ENCODE peak calls at places on chromosomes 7 and 10, in six cellular contexts. A is NB4, B is IMR-90, X is H54, H is tibial nerve, I is K562. J is an unnamed sample.

GRCh38 chr7:7180725-7181428 is 1.5 kb upstream of the C1GALT1 start:
- DNase-seq in A (no peak), B (no peak), X (no peak), H (no peak), I (no peak), J (no peak)

GRCh38 chr10:22335204-22335956 is 9.9 kb upstream of the SPAG6 start:
- DNase-seq in A (no peak), B (peak), X (no peak), H (no peak), I (no peak), J (peak)

GRCh38 chr10:109025187-109025586 is 898.1 kb downstream of the XPNPEP1 start:
- DNase-seq in A (no peak), B (no peak), X (no peak), H (no peak), I (no peak), J (peak)

GRCh38 chr10:54797636-54798395 is 3.2 kb downstream of the PCDH15 start:
- DNase-seq in A (no peak), B (peak), X (no peak), H (no peak), I (no peak), J (no peak)

GRCh38 chr7:2104716-2105115 is 128.0 kb downstream of the MAD1L1 start:
- DNase-seq in A (peak), B (no peak), X (no peak), H (no peak), I (no peak), J (no peak)

GRCh38 chr10:76576276-76576962 is 1061.2 kb downstream of the KCNMA1 start:
- DNase-seq in A (no peak), B (peak), X (no peak), H (no peak), I (no peak), J (no peak)

GRCh38 chr10:5525581-5526271 is 965 bp downstream of the CALML3 start:
- DNase-seq in A (no peak), B (no peak), X (peak), H (no peak), I (no peak), J (no peak)

GRCh38 chr7:48872548-48872947 is 51.8 kb upstream of the CDC14C start:
- DNase-seq in A (no peak), B (no peak), X (no peak), H (no peak), I (no peak), J (no peak)

GRCh38 chr7:1532456-1533254 is 2.2 kb downstream of the MAFK start:
- DNase-seq in A (peak), B (peak), X (peak), H (peak), I (peak), J (peak)

GRCh38 chr7:94423865-94424264 is 29.2 kb downstream of the COL1A2 start:
- DNase-seq in A (no peak), B (peak), X (peak), H (no peak), I (no peak), J (no peak)

GRCh38 chr7:42237891-42238531 is 1.0 kb upstream of the GLI3 start:
- DNase-seq in A (peak), B (peak), X (peak), H (peak), I (peak), J (no peak)

GRCh38 chr7:99308461-99309074 is 17.1 kb upstream of the ARPC1A start:
- DNase-seq in A (no peak), B (peak), X (peak), H (no peak), I (no peak), J (no peak)

GRCh38 chr7:151251926-151252835 is 3.7 kb upstream of the SMARCD3 start:
- DNase-seq in A (no peak), B (peak), X (peak), H (peak), I (peak), J (no peak)

GRCh38 chr10:60399343-60399742 is 9.7 kb upstream of the ANK3 start:
- DNase-seq in A (no peak), B (no peak), X (no peak), H (no peak), I (no peak), J (no peak)

GRCh38 chr10:102185272-102185671 is 33.1 kb downstream of the NOLC1 start:
- DNase-seq in A (no peak), B (no peak), X (no peak), H (no peak), I (no peak), J (no peak)

GRCh38 chr7:38223311-38223710 is 45.3 kb downstream of the STARD3NL start:
- DNase-seq in A (peak), B (no peak), X (no peak), H (no peak), I (no peak), J (no peak)

GRCh38 chr7:21175714-21176113 is 252.2 kb upstream of the SP4 start:
- DNase-seq in A (no peak), B (no peak), X (no peak), H (no peak), I (no peak), J (no peak)

GRCh38 chr10:117804470-117805011 is 242.2 kb downstream of the RAB11FIP2 start:
- DNase-seq in A (no peak), B (no peak), X (no peak), H (no peak), I (no peak), J (no peak)

GRCh38 chr10:104123397-104123796 is 1.4 kb downstream of the SFR1 start:
- DNase-seq in A (peak), B (peak), X (no peak), H (no peak), I (no peak), J (peak)

GRCh38 chr7:48806731-48807130 is 117.6 kb upstream of the CDC14C start:
- DNase-seq in A (no peak), B (no peak), X (no peak), H (no peak), I (no peak), J (no peak)

DNA sequence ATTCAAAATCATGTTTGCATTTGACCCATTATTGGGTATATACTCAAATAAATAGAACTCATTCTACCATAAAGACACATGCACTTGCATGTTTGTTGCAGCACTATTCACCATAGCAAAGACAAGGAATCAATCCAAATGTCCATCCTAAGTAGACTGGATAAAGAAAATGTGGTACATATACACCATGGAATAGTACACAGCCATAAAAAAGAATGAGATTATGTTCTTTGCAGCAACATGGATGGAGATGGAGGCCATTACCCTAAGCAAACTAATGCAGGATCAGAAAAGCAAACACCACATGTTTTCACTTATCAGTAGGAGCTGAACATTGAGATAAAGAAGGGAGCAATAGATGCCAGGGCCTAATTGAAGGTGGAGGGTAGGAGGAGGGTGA is 12.0 kb upstream of the HHEX start:
- DNase-seq in A (no peak), B (no peak), X (no peak), H (no peak), I (no peak), J (no peak)
- TF ChIP-seq POLR2A in A (no peak), B (no peak), X (no peak), H (no peak), I (no peak), J (no peak)

DNA sequence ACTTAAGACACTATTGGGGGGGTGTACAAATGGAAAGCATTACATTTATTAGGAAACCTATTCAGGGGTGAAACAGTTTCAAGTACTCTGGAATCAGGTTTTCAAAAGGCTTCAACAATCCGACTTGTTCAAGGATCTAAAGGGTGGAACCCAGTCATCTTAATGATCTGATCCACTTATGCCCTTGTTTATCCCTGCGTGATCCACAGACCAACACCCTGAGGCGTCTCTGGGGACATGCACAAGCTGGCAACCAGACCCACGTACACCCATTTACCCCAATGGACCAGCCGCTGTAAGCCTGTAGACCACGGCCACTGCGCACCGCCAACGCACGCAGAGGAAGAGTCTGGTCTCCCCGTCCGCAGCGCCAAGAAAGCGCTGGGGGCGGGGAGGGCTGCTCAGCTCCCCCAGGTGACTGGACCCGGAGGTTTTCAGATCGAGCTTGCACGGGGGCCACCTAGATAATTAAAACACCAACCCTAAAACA is 13.4 kb downstream of the HNRNPF start:
- DNase-seq in A (no peak), B (peak), X (no peak), H (no peak), I (no peak), J (peak)
- TF ChIP-seq POLR2A in A (no peak), B (no peak), X (no peak), H (no peak), I (no peak), J (no peak)

GRCh38 chr7:128322040-128322643 is 21.6 kb downstream of the RBM28 start:
- DNase-seq in A (peak), B (peak), X (no peak), H (no peak), I (no peak), J (peak)
- TF ChIP-seq POLR2A in A (no peak), B (no peak), X (no peak), H (no peak), I (no peak), J (no peak)

DNA sequence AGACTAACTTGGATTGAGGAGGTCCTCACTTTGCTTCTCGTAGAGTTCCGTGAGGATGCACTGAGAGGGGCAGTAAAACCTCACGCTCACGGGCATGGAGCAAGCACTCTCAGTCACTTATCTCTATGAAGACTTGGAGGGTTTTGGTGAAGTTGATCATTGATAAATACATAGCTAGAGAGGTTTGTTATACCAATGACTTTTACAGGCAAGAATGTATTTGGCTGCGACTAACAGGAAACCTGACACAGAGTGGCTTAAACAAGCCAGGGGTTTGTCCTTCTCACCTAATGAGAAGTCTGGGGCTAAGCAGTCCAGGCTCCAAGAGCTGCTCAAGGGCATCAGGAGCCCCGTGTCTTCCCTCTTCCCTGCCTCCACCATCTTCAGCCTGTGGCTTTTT is 6.1 kb downstream of the BICC1 start:
- DNase-seq in A (no peak), B (peak), X (no peak), H (no peak), I (no peak), J (no peak)
- TF ChIP-seq POLR2A in A (no peak), B (no peak), X (no peak), H (no peak), I (no peak), J (no peak)

GRCh38 chr7:129166745-129167144 is 21.7 kb upstream of the SMO start:
- DNase-seq in A (no peak), B (no peak), X (no peak), H (no peak), I (no peak), J (no peak)

GRCh38 chr7:129170373-129171021 is 17.9 kb upstream of the SMO start:
- DNase-seq in A (no peak), B (no peak), X (no peak), H (no peak), I (no peak), J (no peak)

GRCh38 chr7:129168219-129168991 is 20.0 kb upstream of the SMO start:
- DNase-seq in A (no peak), B (no peak), X (no peak), H (no peak), I (no peak), J (no peak)

GRCh38 chr7:129169705-129170319 is 18.6 kb upstream of the SMO start:
- DNase-seq in A (no peak), B (no peak), X (no peak), H (no peak), I (no peak), J (no peak)

DNA sequence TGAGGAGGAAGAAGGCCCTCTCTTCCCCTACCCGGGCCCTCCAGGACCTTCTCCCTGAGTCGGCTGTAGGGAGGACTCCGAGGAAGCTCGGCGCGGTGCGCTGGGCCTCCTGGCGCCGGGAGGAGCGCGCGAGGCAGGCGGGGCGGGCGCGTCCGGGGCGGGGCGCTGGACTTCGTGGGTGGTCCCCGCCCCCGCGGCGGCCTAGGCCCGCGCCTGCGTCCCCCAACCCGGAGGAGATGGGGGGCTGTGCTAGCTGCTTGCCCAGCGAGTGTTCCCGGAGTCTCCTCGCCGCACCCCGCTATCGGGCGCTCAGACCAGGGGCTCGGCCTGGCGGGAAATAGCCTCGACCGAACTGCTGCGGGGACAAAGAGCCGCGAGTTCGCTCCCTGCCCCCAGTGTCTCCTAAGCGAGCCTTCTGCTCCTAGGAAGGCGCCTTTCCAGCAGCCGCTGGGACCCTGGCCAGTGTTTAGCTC is 19.2 kb upstream of the SMO start:
- DNase-seq in A (peak), B (no peak), X (no peak), H (peak), I (peak), J (peak)
- TF ChIP-seq POLR2A in A (no peak), B (no peak), X (no peak), H (no peak), I (no peak), J (no peak)

DNA sequence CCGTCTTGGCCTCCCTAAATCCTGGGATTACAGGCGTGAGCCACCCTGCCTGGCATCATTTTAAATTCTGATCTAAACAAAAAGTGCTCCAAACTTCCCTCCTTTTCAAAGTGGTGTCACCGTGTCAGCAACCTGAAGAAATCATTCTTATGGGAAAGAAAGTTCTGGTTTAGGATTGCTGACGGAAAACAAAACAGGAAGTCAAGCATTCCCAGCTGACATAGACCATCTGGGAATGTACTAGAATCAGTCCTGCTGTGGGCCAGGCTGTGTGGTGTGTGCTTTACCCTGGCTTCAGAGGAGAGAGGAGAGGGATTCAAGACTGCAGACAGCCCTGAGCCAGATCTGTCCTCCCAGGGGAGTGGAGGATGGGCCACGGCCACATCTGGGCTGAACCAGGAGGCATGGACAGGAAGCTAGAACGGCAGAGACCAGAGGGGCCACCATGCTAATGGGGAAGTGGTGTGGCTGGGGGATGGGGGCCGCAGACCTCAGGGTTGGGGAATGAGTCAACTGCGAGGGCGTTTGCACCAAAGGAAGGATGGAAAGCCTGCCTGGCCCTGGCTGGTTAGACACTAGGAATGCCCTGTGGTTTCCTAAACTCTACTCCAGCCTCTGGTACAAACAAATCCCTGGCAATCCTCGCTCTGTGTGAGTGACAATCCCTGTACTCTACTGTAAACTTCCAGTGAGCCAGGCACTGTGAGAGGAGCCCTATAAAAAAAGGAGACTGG is 16.7 kb upstream of the CLIP2 start:
- DNase-seq in A (peak), B (peak), X (peak), H (peak), I (peak), J (no peak)
- TF ChIP-seq POLR2A in A (no peak), B (peak), X (peak), H (no peak), I (peak), J (no peak)

GRCh38 chr10:70403483-70404035 is 386 bp upstream of the EIF4EBP2 start:
- DNase-seq in A (no peak), B (no peak), X (no peak), H (no peak), I (no peak), J (no peak)

GRCh38 chr10:70410608-70411007 is 6.7 kb downstream of the EIF4EBP2 start:
- DNase-seq in A (no peak), B (no peak), X (no peak), H (no peak), I (no peak), J (no peak)

GRCh38 chr10:70404036-70404905 is at the start of gene EIF4EBP2:
- DNase-seq in A (peak), B (peak), X (peak), H (peak), I (peak), J (peak)

GRCh38 chr10:70409772-70410171 is 5.8 kb downstream of the EIF4EBP2 start:
- DNase-seq in A (no peak), B (no peak), X (no peak), H (no peak), I (no peak), J (no peak)

GRCh38 chr10:70404906-70405824 is 1.2 kb downstream of the EIF4EBP2 start:
- DNase-seq in A (peak), B (peak), X (peak), H (peak), I (peak), J (peak)
- TF ChIP-seq POLR2A in A (no peak), B (no peak), X (no peak), H (peak), I (no peak), J (peak)

GRCh38 chr10:73359492-73359891 is 828 bp upstream of the CFAP70 start:
- DNase-seq in A (no peak), B (no peak), X (no peak), H (no peak), I (no peak), J (no peak)

GRCh38 chr10:73357821-73358220 is 843 bp downstream of the CFAP70 start:
- DNase-seq in A (no peak), B (no peak), X (no peak), H (no peak), I (no peak), J (no peak)

GRCh38 chr10:73358331-73359279 is at the start of gene CFAP70:
- DNase-seq in A (peak), B (peak), X (peak), H (peak), I (no peak), J (peak)
- TF ChIP-seq POLR2A in A (no peak), B (no peak), X (peak), H (no peak), I (no peak), J (peak)

DNA sequence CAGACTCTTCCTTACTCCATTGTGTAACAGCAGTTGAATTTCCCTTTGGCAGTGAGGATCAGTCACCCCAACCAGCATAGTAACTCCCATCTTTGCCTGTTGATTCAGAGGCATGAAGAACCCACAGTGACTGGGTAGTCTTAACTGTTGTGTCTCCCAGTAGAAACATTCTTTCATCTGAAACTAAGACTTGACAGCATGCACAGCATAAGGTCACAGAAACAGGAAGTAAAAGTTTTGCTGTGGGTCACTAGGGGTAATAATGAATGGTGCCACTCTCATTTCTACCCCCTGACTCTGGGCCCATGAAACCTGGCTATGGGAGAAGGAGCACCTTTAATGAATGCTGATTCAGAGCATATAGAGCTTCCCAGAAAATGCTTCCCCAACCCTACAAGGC is 8.3 kb upstream of the FRMPD2 start:
- DNase-seq in A (no peak), B (no peak), X (no peak), H (no peak), I (no peak), J (no peak)
- TF ChIP-seq POLR2A in A (no peak), B (no peak), X (no peak), H (no peak), I (no peak), J (no peak)